ENCODE peak calls at places on chromosomes 13 and 19, in seven cellular contexts. D is fibroblast of pulmonary artery; E is CD8-positive, alpha-beta T cell; P is progenitor cell of endocrine pancreas; T is neural progenitor cell; H is body of pancreas; Q is Peyer's patch. R is an unnamed sample.

GRCh38 chr13:98372886-98373285 is 195.8 kb upstream of the RNF113B start:
- DNase-seq in D (peak; percentile 59), E (no peak), P (no peak), T (no peak), H (peak; percentile 23), Q (no peak), R (no peak)

GRCh38 chr13:29771247-29771646 is 79.2 kb downstream of the UBL3 start:
- DNase-seq in D (peak; percentile 59), E (no peak), P (no peak), T (peak; percentile 25), H (no peak), Q (no peak), R (no peak)

GRCh38 chr19:12774588-12775555 is at the start of gene HOOK2:
- DNase-seq in D (no peak), E (no peak), P (peak; percentile 94), T (peak; percentile 37), H (peak; percentile 100), Q (peak; percentile 99), R (no peak)

GRCh38 chr19:47351545-47351944 is 2.4 kb downstream of the DHX34 start:
- DNase-seq in D (peak; percentile 52), E (no peak), P (no peak), T (peak; percentile 31), H (no peak), Q (no peak), R (no peak)

GRCh38 chr19:5951338-5951861 is 26.5 kb downstream of the RANBP3 start:
- DNase-seq in D (no peak), E (no peak), P (no peak), T (peak; percentile 61), H (no peak), Q (no peak), R (no peak)

GRCh38 chr19:1566392-1567115 is 1.6 kb downstream of the MEX3D start:
- DNase-seq in D (peak; percentile 82), E (no peak), P (peak; percentile 59), T (peak; percentile 94), H (peak; percentile 61), Q (peak; percentile 71), R (no peak)

GRCh38 chr19:35268546-35269424 is at the start of gene USF2:
- DNase-seq in D (peak; percentile 77), E (peak; percentile 78), P (peak; percentile 54), T (peak; percentile 89), H (peak; percentile 84), Q (peak; percentile 82), R (peak; percentile 66)

GRCh38 chr19:4233282-4233853 is 4.0 kb downstream of the EBI3 start:
- DNase-seq in D (peak; percentile 33), E (peak; percentile 78), P (peak; percentile 58), T (peak; percentile 52), H (peak; percentile 45), Q (peak; percentile 66), R (peak; percentile 71)

GRCh38 chr19:55172741-55173140 is 6.3 kb upstream of the DNAAF3 start:
- DNase-seq in D (peak; percentile 54), E (no peak), P (no peak), T (no peak), H (no peak), Q (no peak), R (no peak)

GRCh38 chr19:17567940-17568339 is 12.5 kb downstream of the COLGALT1 start:
- DNase-seq in D (no peak), E (no peak), P (no peak), T (no peak), H (no peak), Q (no peak), R (no peak)

GRCh38 chr19:40594657-40595077 is 6.5 kb upstream of the LTBP4 start:
- DNase-seq in D (no peak), E (no peak), P (no peak), T (no peak), H (no peak), Q (no peak), R (no peak)

GRCh38 chr19:50964266-50964665 is 5.1 kb downstream of the KLK6 start:
- DNase-seq in D (no peak), E (no peak), P (no peak), T (no peak), H (no peak), Q (no peak), R (no peak)

GRCh38 chr13:19862511-19863313 is 737 bp downstream of the ZMYM5 start:
- DNase-seq in D (peak; percentile 16), E (peak; percentile 69), P (no peak), T (peak; percentile 66), H (peak; percentile 38), Q (peak; percentile 71), R (peak; percentile 52)

GRCh38 chr13:47326061-47326460 is 429.2 kb upstream of the HTR2A start:
- DNase-seq in D (peak; percentile 42), E (no peak), P (no peak), T (no peak), H (no peak), Q (no peak), R (no peak)

GRCh38 chr19:38713227-38713649 is 31.0 kb downstream of the CAPN12 start:
- DNase-seq in D (no peak), E (no peak), P (no peak), T (no peak), H (peak; percentile 83), Q (no peak), R (no peak)

GRCh38 chr19:30229524-30230174 is 142.5 kb upstream of the ZNF536 start:
- DNase-seq in D (no peak), E (no peak), P (no peak), T (peak; percentile 64), H (no peak), Q (no peak), R (no peak)

GRCh38 chr13:28022848-28023518 is 34.5 kb upstream of the URAD start:
- DNase-seq in D (peak; percentile 16), E (no peak), P (no peak), T (peak; percentile 26), H (peak; percentile 25), Q (no peak), R (no peak)

GRCh38 chr19:7483720-7484201 is 5.1 kb downstream of the PEX11G start:
- DNase-seq in D (peak; percentile 24), E (no peak), P (no peak), T (no peak), H (no peak), Q (peak; percentile 76), R (no peak)

GRCh38 chr19:11658954-11659353 is 61.7 kb downstream of the ZNF627 start:
- DNase-seq in D (no peak), E (no peak), P (no peak), T (no peak), H (no peak), Q (no peak), R (no peak)

DNA sequence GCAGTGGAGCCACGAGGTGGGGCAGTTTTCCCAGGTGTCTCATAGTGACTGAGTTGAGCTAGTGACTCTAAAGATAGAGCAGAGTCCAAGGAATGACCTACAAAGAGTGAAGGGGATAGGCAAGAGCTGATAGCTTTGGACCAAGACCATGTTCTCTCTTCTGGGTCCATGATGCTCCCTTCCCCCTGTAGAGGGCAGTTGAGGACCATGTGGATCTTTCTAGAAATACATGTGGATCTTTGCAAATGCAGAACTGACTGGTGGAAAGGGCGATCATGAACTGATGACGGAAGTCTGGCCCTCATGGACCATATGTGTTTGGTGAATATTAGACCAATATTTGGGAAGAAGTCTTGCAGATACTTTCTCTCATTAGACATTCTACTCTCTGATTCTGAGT is 6.9 kb downstream of the PSG1 start:
- DNase-seq in D (no peak), E (no peak), P (no peak), T (no peak), H (no peak), Q (no peak), R (no peak)
- TF ChIP-seq CTCF in D (peak; percentile 1), E (no peak), P (no peak), T (no peak), H (no peak), Q (no peak), R (no peak)

DNA sequence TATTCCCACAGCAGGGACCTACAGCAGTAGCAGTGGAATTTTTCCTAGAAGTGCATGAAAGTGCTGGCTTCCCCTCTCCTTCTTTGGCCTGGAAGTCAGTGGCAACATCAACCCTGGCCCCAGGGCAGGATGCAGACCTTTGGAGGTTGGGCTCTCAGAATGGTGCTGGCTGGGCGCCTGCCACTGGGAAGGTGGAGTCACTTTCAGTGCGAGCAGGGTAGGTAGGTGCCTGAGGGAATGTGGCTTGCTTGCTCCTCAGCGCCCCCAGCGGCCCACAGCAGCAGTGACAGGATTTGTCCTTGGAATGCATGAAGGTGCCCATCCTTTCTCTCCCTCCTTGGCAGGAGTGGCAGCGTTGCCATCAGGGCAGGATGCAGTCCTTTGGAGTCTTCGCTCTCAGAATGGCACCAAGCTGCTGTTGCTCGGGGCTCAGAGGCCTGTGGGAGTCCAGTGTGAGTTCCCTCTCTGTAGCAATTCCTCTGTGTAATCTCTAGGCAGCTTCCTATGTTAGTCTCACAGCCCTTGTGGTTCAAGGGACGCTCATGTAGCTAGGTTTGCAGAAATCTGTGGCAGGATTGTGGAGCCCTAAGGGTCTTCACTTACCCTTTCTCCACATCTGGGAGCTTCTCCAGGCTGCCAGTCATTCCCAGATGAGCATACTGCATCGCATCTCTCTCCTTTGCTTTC is 354.4 kb upstream of the DACH1 start:
- DNase-seq in D (peak; percentile 7), E (no peak), P (no peak), T (peak; percentile 59), H (peak; percentile 67), Q (peak; percentile 60), R (no peak)
- TF ChIP-seq CTCF in D (peak; percentile 44), E (no peak), P (peak; percentile 72), T (peak; percentile 80), H (peak; percentile 75), Q (no peak), R (no peak)

GRCh38 chr13:39602614-39603366 is at the start of gene LHFPL6:
- DNase-seq in D (peak; percentile 81), E (no peak), P (peak; percentile 60), T (peak; percentile 90), H (peak; percentile 79), Q (peak; percentile 74), R (peak; percentile 47)
- TF ChIP-seq CTCF in D (peak; percentile 34), E (no peak), P (peak; percentile 41), T (peak; percentile 57), H (peak; percentile 12), Q (no peak), R (no peak)

GRCh38 chr13:90415902-90416301 is 931.6 kb upstream of the MIR17HG start:
- DNase-seq in D (no peak), E (no peak), P (no peak), T (no peak), H (no peak), Q (no peak), R (no peak)

GRCh38 chr13:90416519-90416918 is 931.0 kb upstream of the MIR17HG start:
- DNase-seq in D (peak; percentile 62), E (no peak), P (no peak), T (no peak), H (no peak), Q (no peak), R (no peak)

GRCh38 chr13:90414691-90415596 is 932.5 kb upstream of the MIR17HG start:
- DNase-seq in D (peak; percentile 67), E (no peak), P (no peak), T (no peak), H (no peak), Q (no peak), R (no peak)

GRCh38 chr13:90416938-90417337 is 930.5 kb upstream of the MIR17HG start:
- DNase-seq in D (no peak), E (no peak), P (no peak), T (peak; percentile 15), H (no peak), Q (no peak), R (no peak)

DNA sequence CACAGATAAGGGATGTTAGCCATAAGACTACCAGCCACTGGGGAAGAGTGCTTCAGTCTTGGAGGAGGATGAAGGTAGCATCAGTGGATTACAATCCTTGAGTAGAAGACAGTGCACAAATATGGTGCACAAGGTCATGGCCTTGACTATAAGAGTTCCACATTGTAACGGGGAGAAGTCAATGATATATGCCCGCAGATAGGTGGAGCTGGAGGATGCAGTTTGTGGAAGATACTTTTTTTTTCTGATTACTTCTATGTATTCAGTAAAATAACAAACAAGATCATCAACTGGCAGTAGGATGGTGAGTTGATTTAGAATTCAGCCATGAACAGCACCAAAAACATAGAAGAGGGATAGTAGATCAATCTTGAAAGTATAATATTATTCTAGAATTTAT is 926.8 kb upstream of the MIR17HG start:
- DNase-seq in D (peak; percentile 15), E (no peak), P (no peak), T (no peak), H (no peak), Q (no peak), R (no peak)
- TF ChIP-seq CTCF in D (peak; percentile 12), E (no peak), P (no peak), T (no peak), H (no peak), Q (no peak), R (no peak)